ENCODE peak calls at places on chromosomes 4 and X, in six cellular contexts. O is lower lobe of right lung, T is tibial nerve, N is HEK293T, Q is ACHN, S is immature natural killer cell. Z is an unnamed sample.

GRCh38 chr4:137994858-137995257 is 247.3 kb downstream of the SLC7A11 start:
- DNase-seq in O (no peak), T (no peak), N (no peak), Q (peak), S (no peak), Z (no peak)

GRCh38 chr4:151228196-151229119 is 48.5 kb upstream of the PRSS48 start:
- DNase-seq in O (no peak), T (no peak), N (no peak), Q (no peak), S (no peak), Z (no peak)

GRCh38 chr4:14827111-14827510 is 175.2 kb upstream of the CPEB2 start:
- DNase-seq in O (no peak), T (no peak), N (no peak), Q (no peak), S (no peak), Z (no peak)

GRCh38 chrX:2863646-2864045 is 34.9 kb downstream of the GYG2 start:
- DNase-seq in O (no peak), T (no peak), N (no peak), Q (peak), S (no peak), Z (no peak)

GRCh38 chrX:68903111-68903510 is 74.3 kb downstream of the EFNB1 start:
- DNase-seq in O (no peak), T (no peak), N (no peak), Q (no peak), S (no peak), Z (no peak)

GRCh38 chrX:37993857-37994619 is 12.3 kb upstream of the SYTL5 start:
- DNase-seq in O (peak), T (no peak), N (no peak), Q (no peak), S (no peak), Z (peak)

GRCh38 chr4:150609131-150609530 is 27.2 kb downstream of the MAB21L2 start:
- DNase-seq in O (no peak), T (no peak), N (no peak), Q (no peak), S (no peak), Z (no peak)

GRCh38 chrX:77342028-77342427 is 105.2 kb upstream of the FGF16 start:
- DNase-seq in O (no peak), T (no peak), N (no peak), Q (no peak), S (no peak), Z (no peak)

GRCh38 chr4:74531952-74532794 is 87.2 kb downstream of the AREG start:
- DNase-seq in O (no peak), T (no peak), N (peak), Q (peak), S (peak), Z (no peak)

GRCh38 chr4:133637161-133637560 is 488.1 kb downstream of the PCDH10 start:
- DNase-seq in O (no peak), T (no peak), N (no peak), Q (no peak), S (no peak), Z (no peak)

GRCh38 chr4:8863759-8864682 is 7.6 kb downstream of the HMX1 start:
- DNase-seq in O (no peak), T (no peak), N (no peak), Q (no peak), S (no peak), Z (no peak)

GRCh38 chrX:111095974-111096870 is at the start of gene PAK3:
- DNase-seq in O (peak), T (no peak), N (peak), Q (peak), S (no peak), Z (peak)

GRCh38 chr4:168531305-168531704 is 34.5 kb downstream of the PALLD start:
- DNase-seq in O (no peak), T (no peak), N (no peak), Q (no peak), S (no peak), Z (no peak)

GRCh38 chrX:77755561-77755960 is 30.5 kb downstream of the ATRX start:
- DNase-seq in O (no peak), T (no peak), N (no peak), Q (no peak), S (no peak), Z (no peak)

GRCh38 chr4:184007891-184008290 is 102.8 kb downstream of the STOX2 start:
- DNase-seq in O (no peak), T (no peak), N (no peak), Q (peak), S (no peak), Z (no peak)

GRCh38 chr4:28209371-28209924 is 1348.8 kb downstream of the STIM2 start:
- DNase-seq in O (no peak), T (no peak), N (no peak), Q (no peak), S (no peak), Z (no peak)

GRCh38 chrX:46840946-46841740 is 4.3 kb downstream of the RP2 start:
- DNase-seq in O (no peak), T (no peak), N (no peak), Q (peak), S (no peak), Z (no peak)

GRCh38 chr4:82611982-82612381 is 50.2 kb upstream of the TMEM150C start:
- DNase-seq in O (no peak), T (no peak), N (no peak), Q (no peak), S (no peak), Z (no peak)

GRCh38 chr4:4326136-4326535 is 36.1 kb downstream of the ZBTB49 start:
- DNase-seq in O (no peak), T (no peak), N (no peak), Q (no peak), S (no peak), Z (peak)

GRCh38 chrX:105822138-105823091 is at the start of gene NRK:
- DNase-seq in O (no peak), T (no peak), N (peak), Q (peak), S (no peak), Z (peak)

GRCh38 chr4:184364100-184364921 is 110.0 kb downstream of the IRF2 start:
- DNase-seq in O (no peak), T (no peak), N (no peak), Q (peak), S (peak), Z (no peak)

GRCh38 chrX:19334945-19335626 is 8.6 kb upstream of the PDHA1 start:
- DNase-seq in O (no peak), T (no peak), N (peak), Q (peak), S (peak), Z (no peak)

GRCh38 chr4:26032572-26033320 is 118.7 kb downstream of the SMIM20 start:
- DNase-seq in O (no peak), T (peak), N (no peak), Q (no peak), S (no peak), Z (no peak)

GRCh38 chrX:55713635-55714034 is 3.9 kb upstream of the RRAGB start:
- DNase-seq in O (no peak), T (no peak), N (no peak), Q (no peak), S (no peak), Z (no peak)

GRCh38 chr4:184283659-184284335 is 66.1 kb upstream of the ENPP6 start:
- DNase-seq in O (no peak), T (no peak), N (no peak), Q (no peak), S (no peak), Z (no peak)

GRCh38 chrX:43707812-43708548 is 51.9 kb downstream of the MAOA start:
- DNase-seq in O (peak), T (peak), N (no peak), Q (no peak), S (no peak), Z (no peak)

GRCh38 chr4:117137143-117137542 is 51.8 kb upstream of the TRAM1L1 start:
- DNase-seq in O (no peak), T (no peak), N (no peak), Q (peak), S (no peak), Z (no peak)

GRCh38 chr4:90025248-90025647 is 101.9 kb upstream of the CCSER1 start:
- DNase-seq in O (no peak), T (no peak), N (no peak), Q (peak), S (no peak), Z (no peak)

GRCh38 chr4:87093443-87094123 is 126.8 kb downstream of the KLHL8 start:
- DNase-seq in O (no peak), T (no peak), N (peak), Q (peak), S (peak), Z (no peak)

GRCh38 chr4:165079476-165079875 is 25.8 kb downstream of the TRIM75 start:
- DNase-seq in O (no peak), T (no peak), N (no peak), Q (no peak), S (no peak), Z (no peak)

GRCh38 chr4:140754918-140755810 is 1.0 kb downstream of the TBC1D9 start:
- DNase-seq in O (no peak), T (no peak), N (no peak), Q (peak), S (no peak), Z (no peak)

GRCh38 chrX:15146515-15146914 is 123.4 kb downstream of the ASB9 start:
- DNase-seq in O (peak), T (no peak), N (peak), Q (no peak), S (no peak), Z (no peak)

GRCh38 chr4:105843941-105844340 is 51.3 kb upstream of the NPNT start:
- DNase-seq in O (no peak), T (no peak), N (no peak), Q (no peak), S (no peak), Z (no peak)